ENCODE peak calls at places on chromosomes 16 and 17, in seven cellular contexts. V is breast epithelium, B is BJ, X is right atrium auricular region, I is choroid plexus epithelial cell, S is fibroblast of lung, U is astrocyte of the spinal cord. T is an unnamed sample.

GRCh38 chr16:27515874-27516353 is 33.8 kb downstream of the GTF3C1 start:
- DNase-seq in B (no peak), U (no peak), I (peak; percentile 44), X (no peak), V (no peak), S (no peak), T (no peak)

GRCh38 chr16:11312718-11313492 is 31.8 kb upstream of the PRM1 start:
- DNase-seq in I (peak; percentile 75), U (peak; percentile 48), B (peak; percentile 52), V (no peak), X (no peak), S (no peak), T (no peak)

GRCh38 chr17:46056800-46057304 is 57.8 kb downstream of the STH start:
- DNase-seq in S (peak; percentile 77), X (no peak), I (peak; percentile 82), V (no peak), U (peak; percentile 62), B (peak; percentile 74), T (no peak)

GRCh38 chr17:77470330-77470786 is 329.6 kb downstream of the SEC14L1 start:
- DNase-seq in V (no peak), I (no peak), B (no peak), U (no peak), X (no peak), S (no peak), T (no peak)

GRCh38 chr16:84247844-84248243 is 8.0 kb upstream of the KCNG4 start:
- DNase-seq in V (no peak), I (no peak), S (no peak), X (no peak), B (no peak), U (no peak), T (no peak)

GRCh38 chr17:53818894-53819293 is 3.8 kb upstream of the KIF2B start:
- DNase-seq in I (no peak), X (no peak), V (no peak), U (no peak), B (no peak), S (no peak), T (no peak)

GRCh38 chr16:7577588-7577987 is 244.9 kb downstream of the RBFOX1 start:
- DNase-seq in U (no peak), B (no peak), X (no peak), I (no peak), S (no peak), V (no peak), T (no peak)

GRCh38 chr17:64507418-64507766 is 615 bp downstream of the CEP95 start:
- DNase-seq in X (no peak), B (peak; percentile 17), U (peak; percentile 77), V (no peak), I (peak; percentile 87), S (peak; percentile 77), T (peak; percentile 41)

GRCh38 chr16:89052824-89053724 is 40.6 kb upstream of the ACSF3 start:
- DNase-seq in V (peak; percentile 83), U (peak; percentile 5), I (no peak), X (no peak), B (no peak), S (peak; percentile 17), T (no peak)

DNA sequence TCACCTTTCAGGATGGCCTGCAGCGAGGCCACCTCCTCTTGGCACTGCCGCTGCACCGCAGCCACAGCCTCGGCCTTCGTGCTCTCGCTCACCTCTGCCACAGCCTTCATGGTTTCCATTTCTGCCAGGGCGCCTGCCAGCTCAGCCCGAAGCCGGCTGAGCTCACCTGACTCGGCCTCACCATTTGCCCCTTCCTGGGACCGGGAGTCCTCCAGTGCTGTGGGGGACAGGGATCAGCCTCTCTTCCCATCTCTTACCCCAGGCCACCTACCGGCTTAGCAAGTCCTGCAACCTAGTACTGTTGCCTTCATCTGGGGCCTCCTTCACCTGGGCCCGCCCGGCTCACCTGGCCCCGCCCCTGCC is 658 bp downstream of the RABEP2 start:
- DNase-seq in U (no peak), V (no peak), X (no peak), S (no peak), I (no peak), B (no peak), T (no peak)
- H3K4me3 ChIP-seq in U (peak overlapping the region; percentile 78), V (peak overlapping the region; percentile 89), X (peak overlapping the region; percentile 80), S (peak overlapping the region; percentile 70), I (peak overlapping the region; percentile 89), B (peak overlapping the region; percentile 92), T (peak overlapping the region; percentile 69)

DNA sequence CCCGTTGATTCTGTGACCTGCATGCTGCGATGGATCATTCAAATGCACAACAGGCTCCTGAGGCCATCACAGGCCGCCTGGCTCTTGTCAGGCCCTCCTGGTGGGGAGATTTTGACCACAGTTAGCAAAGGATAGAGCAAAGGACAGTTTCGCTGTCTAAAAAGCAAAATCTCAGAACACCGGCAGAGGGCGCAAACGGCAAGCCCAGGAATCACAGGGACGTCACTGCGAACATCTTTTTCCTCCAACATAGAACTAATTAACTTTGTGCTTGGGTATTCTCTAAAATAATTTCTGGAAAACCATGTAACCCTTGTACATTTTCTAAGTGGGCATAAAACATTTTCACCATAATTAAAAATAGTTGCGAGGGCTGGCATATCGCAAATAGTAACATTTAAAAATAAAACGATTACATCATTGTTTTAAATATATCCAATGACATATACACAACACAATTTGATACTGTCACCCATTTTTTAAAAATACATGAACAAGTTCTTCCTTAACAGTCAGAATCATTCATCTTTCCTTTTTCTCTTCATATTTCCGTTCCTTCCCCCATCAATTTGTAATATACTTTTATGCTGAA is 19.7 kb upstream of the SLC47A1 start:
- DNase-seq in B (no peak), U (peak; percentile 59), X (peak; percentile 79), I (peak; percentile 78), V (peak; percentile 53), S (peak; percentile 69), T (no peak)
- TF ChIP-seq CTCF in B (peak; percentile 91), U (peak; percentile 85), X (peak; percentile 77), I (peak; percentile 94), V (peak; percentile 74), S (peak; percentile 89), T (peak; percentile 90)

GRCh38 chr16:86572616-86573015 is 5.7 kb upstream of the FOXL1 start:
- DNase-seq in S (no peak), U (no peak), X (no peak), B (no peak), I (no peak), V (no peak), T (no peak)
- H3K4me3 ChIP-seq in S (no peak overlapping the region), U (peak overlapping the region; percentile 5), X (no peak overlapping the region), B (no peak overlapping the region), I (no peak overlapping the region), V (no peak overlapping the region), T (no peak overlapping the region)

DNA sequence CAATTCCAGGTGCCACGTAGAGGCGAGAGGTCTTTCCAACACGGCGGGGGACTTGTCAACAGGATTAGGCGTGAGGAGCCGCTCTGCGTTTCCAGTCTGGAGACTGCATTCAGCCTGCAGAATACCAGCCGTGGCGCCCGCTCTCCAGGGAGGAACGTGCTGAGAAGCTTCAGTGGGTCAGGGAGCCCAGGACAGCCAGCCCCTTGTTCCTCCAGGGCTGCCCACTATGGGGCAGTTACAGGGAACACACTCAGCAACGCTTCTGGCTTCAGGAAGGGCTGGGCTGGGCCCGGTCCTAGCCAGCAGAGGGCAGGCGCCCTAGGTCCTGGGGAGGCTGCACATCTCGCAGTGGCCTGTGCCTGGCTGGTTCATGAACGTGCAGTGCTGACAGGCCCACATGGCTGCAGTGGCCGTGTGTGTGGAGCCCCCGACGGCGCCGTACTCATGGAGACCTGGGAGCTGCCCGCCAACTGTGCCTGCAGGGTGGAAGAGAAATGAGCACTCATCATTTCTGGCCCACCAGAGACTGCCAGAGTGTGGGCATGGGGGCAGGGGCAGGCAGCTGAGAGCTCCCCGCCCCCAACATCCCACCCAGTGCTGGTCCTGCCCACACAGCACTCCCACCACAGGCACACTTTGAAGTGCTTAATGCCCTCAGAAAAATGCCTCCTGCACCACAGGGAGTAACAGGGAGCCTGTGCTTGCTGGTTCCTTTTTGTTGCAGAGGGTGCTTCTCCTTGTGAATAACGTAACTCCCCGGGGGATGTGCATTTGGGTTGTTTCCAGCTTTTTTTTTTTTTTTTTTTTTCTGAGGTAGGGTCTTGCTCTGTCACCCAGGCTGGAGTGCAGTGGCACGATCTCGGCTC is 7.0 kb upstream of the FAAP100 start:
- DNase-seq in U (no peak), I (peak; percentile 44), X (no peak), B (no peak), S (no peak), V (no peak), T (no peak)
- TF ChIP-seq CTCF in U (peak; percentile 53), I (peak; percentile 57), X (no peak), B (peak; percentile 30), S (peak; percentile 19), V (no peak), T (no peak)

GRCh38 chr16:82776466-82777146 is 149.8 kb downstream of the CDH13 start:
- DNase-seq in V (no peak), X (no peak), B (no peak), S (no peak), U (no peak), I (peak; percentile 34), T (no peak)
- H3K4me3 ChIP-seq in V (no peak overlapping the region), X (no peak overlapping the region), B (no peak overlapping the region), S (no peak overlapping the region), U (no peak overlapping the region), I (no peak overlapping the region), T (no peak overlapping the region)

GRCh38 chr17:43406676-43407645 is 8.2 kb downstream of the ARL4D start:
- DNase-seq in U (no peak), X (no peak), S (peak; percentile 65), I (peak; percentile 62), V (no peak), B (no peak), T (no peak)
- TF ChIP-seq CTCF in U (no peak), X (no peak), S (no peak), I (no peak), V (no peak), B (no peak), T (no peak)

DNA sequence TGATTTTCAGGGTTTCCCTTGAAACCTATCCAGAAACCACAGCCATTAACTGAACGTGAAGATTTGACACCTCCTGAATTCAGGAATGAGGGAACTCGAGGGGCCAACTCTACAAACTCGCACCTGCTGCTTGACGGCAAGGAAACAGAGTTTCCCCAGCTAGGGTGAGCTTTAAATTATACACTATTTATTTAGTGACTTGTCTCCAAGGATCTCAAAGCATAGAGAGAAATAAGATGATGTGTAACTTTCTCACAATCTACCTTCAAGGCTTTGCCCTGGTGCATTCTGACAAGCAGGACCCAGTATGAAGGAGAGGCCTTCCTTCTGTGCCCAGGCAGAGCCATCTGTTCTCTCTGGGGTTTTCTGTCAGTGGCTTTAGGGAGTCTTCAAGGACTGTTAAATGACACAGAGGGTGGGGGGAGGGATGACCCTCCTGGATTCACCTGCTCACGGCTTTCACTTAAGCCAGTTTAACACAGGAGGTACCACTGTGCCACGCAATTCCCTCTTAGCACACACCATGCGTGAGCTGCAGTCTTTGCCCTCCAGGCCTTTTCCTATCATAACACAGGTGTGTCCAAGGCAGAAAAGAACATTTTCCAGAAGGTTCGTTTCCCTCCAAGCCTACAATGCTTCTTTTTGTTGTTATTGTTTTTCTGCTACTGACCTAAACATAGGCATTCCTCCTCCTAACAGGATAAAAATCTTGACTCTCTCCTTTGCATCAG is 1.3 kb downstream of the ZFHX3 start:
- DNase-seq in U (no peak), B (no peak), V (no peak), X (no peak), S (no peak), I (no peak), T (no peak)
- H3K4me3 ChIP-seq in U (peak overlapping the region; percentile 63), B (peak overlapping the region; percentile 79), V (peak overlapping the region; percentile 90), X (peak overlapping the region; percentile 70), S (peak overlapping the region; percentile 69), I (no peak overlapping the region), T (no peak overlapping the region)

DNA sequence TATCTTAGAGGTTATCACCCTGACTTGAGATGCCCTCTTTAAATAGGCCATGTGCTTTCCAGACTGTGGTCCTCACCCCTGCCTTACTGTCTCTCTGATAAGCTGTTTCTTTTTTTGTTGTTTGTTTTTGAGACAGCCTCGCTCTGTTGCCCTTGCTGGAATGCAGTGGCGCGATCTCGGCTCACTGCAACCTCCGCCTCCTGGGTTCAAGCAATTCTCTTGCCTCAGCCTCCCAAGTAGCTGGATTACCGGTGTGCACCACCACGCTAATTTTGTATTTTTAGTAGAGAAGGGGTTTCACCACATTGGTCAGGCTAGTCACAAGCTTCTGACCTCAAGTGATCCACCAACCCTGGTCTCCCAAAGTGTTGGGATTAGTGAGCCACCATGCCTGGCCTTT is 765 bp upstream of the SEPTIN12 start:
- DNase-seq in X (no peak), V (no peak), I (no peak), B (no peak), S (no peak), U (no peak), T (no peak)
- TF ChIP-seq CTCF in X (no peak), V (no peak), I (no peak), B (no peak), S (no peak), U (no peak), T (no peak)

T was measured in GM12864.